ENCODE peak calls at places on chromosomes 5 and 9, in seven cellular contexts. R is SK-N-SH, V is stomach, P is endothelial cell of umbilical vein, A is H1, X is GM23338, T is breast epithelium. O is an unnamed sample.

GRCh38 chr5:10513501-10514442 is 50.1 kb upstream of the ANKRD33B start:
- DNase-seq in R (no peak), V (no peak), P (peak), A (peak), X (peak), T (no peak), O (no peak)

GRCh38 chr5:14054965-14055963 is 87.9 kb upstream of the TRIO start:
- DNase-seq in R (no peak), V (no peak), P (no peak), A (no peak), X (no peak), T (no peak), O (no peak)

GRCh38 chr5:157917909-157918809 is 59.2 kb upstream of the CLINT1 start:
- DNase-seq in R (peak), V (peak), P (peak), A (peak), X (peak), T (peak), O (no peak)

GRCh38 chr5:60076746-60077145 is 183.2 kb upstream of the PDE4D start:
- DNase-seq in R (no peak), V (no peak), P (no peak), A (no peak), X (no peak), T (no peak), O (no peak)

GRCh38 chr5:10927605-10928004 is 166.6 kb upstream of the DAP start:
- DNase-seq in R (no peak), V (no peak), P (no peak), A (no peak), X (no peak), T (no peak), O (no peak)

GRCh38 chr9:136521541-136521940 is 24.3 kb downstream of the NOTCH1 start:
- DNase-seq in R (no peak), V (peak), P (no peak), A (no peak), X (no peak), T (no peak), O (no peak)

GRCh38 chr9:94676446-94677148 is 37.3 kb upstream of the FBP1 start:
- DNase-seq in R (no peak), V (no peak), P (no peak), A (no peak), X (no peak), T (no peak), O (no peak)

GRCh38 chr5:35804201-35804653 is 52.5 kb upstream of the IL7R start:
- DNase-seq in R (no peak), V (no peak), P (no peak), A (no peak), X (no peak), T (no peak), O (no peak)

GRCh38 chr5:25414746-25415145 is 770.0 kb upstream of the CDH10 start:
- DNase-seq in R (no peak), V (no peak), P (no peak), A (no peak), X (no peak), T (no peak), O (no peak)

GRCh38 chr5:169126376-169127043 is 174.4 kb downstream of the SLIT3 start:
- DNase-seq in R (no peak), V (no peak), P (no peak), A (no peak), X (no peak), T (no peak), O (no peak)

GRCh38 chr5:67289763-67290521 is 93.3 kb upstream of the CD180 start:
- DNase-seq in R (no peak), V (no peak), P (no peak), A (no peak), X (no peak), T (peak), O (no peak)

GRCh38 chr5:132839426-132840301 is 9.2 kb upstream of the SHROOM1 start:
- DNase-seq in R (no peak), V (no peak), P (peak), A (no peak), X (no peak), T (no peak), O (no peak)

GRCh38 chr9:134293576-134294227 is 32.6 kb upstream of the RXRA start:
- DNase-seq in R (peak), V (no peak), P (peak), A (no peak), X (no peak), T (no peak), O (no peak)

GRCh38 chr5:126777257-126777973 is 479 bp downstream of the LMNB1 start:
- DNase-seq in R (peak), V (peak), P (peak), A (no peak), X (peak), T (peak), O (no peak)

DNA sequence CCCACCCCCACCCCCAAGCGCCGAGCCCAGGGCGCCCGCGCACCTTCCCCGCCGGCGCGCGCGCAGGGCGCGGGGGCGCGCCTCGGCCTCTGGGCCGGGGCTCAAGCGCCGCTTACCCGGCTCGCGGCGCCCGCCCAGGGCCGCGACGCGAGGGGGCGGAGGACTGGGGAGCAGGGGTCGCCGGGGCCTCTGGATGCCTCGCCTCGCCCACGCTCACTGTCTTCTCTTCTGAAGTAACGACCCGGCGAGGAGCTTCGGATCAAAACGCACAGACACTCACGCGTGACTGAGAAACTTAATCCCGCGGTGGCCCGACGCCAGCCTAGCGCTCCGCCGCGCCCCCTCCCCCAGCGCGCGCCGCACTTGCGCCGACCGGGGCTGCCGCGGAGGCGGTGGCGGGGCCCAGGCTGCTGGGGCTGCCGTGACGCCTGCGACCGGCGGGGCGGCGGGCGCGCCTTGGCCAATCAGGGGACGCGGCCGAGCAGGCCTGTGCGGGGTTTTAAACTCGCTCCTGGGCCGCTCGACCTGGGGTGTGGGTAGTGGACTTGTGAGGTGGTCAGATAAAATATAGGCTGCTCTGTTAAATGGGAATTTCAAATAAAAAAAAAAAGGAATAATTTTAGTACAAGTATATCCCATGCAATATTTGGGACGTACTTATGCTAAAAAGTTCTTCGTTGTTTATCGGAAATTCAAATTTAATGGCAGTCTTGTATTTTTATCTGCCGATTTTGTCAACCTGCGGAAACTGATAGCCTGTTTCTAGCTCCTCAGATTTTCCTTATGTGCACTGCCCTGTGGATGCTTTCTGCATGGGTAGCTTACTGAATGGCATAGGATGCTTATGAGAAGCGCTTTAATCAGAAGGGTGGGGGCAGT is at the start of gene MPDZ:
- DNase-seq in R (peak), V (peak), P (peak), A (peak), X (peak), T (peak), O (no peak)
- TF ChIP-seq POLR2AphosphoS5 in R (peak), V (no peak), P (peak), A (peak), X (peak), T (peak), O (no peak)

GRCh38 chr5:142102980-142103379 is 5.6 kb upstream of the NDFIP1 start:
- DNase-seq in R (no peak), V (peak), P (no peak), A (no peak), X (no peak), T (no peak), O (no peak)

GRCh38 chr5:142104491-142104890 is 4.1 kb upstream of the NDFIP1 start:
- DNase-seq in R (no peak), V (no peak), P (no peak), A (no peak), X (no peak), T (no peak), O (no peak)

GRCh38 chr5:142108432-142109355 is at the start of gene NDFIP1:
- DNase-seq in R (peak), V (peak), P (peak), A (peak), X (peak), T (peak), O (peak)

GRCh38 chr5:142107729-142108431 is 699 bp upstream of the NDFIP1 start:
- DNase-seq in R (no peak), V (no peak), P (no peak), A (no peak), X (no peak), T (no peak), O (no peak)

GRCh38 chr5:142106061-142106460 is 2.5 kb upstream of the NDFIP1 start:
- DNase-seq in R (no peak), V (no peak), P (no peak), A (no peak), X (no peak), T (no peak), O (no peak)
- TF ChIP-seq POLR2AphosphoS5 in R (no peak), V (no peak), P (no peak), A (no peak), X (no peak), T (no peak), O (no peak)

DNA sequence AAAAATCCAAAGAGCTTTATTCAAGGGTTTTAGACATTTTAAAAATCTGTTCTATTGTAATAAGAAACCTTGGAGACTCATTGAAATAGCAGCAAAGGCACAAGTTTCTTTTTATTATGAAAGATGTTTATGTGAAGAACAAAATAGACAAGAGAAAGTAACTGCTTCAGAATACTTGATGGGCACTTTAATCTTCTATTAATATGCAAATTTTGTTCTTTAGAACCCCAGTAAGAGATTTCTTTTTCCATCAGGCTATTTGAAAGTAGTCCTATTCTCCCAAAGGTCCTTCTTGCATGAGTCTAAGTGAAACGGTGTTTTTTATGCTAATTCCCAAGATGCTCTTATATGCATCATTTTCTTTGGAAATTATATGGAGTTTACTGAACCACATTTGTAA is 602.0 kb downstream of the EFNA5 start:
- DNase-seq in R (no peak), V (no peak), P (no peak), A (no peak), X (peak), T (no peak), O (no peak)
- TF ChIP-seq POLR2AphosphoS5 in R (no peak), V (no peak), P (no peak), A (no peak), X (no peak), T (no peak), O (no peak)

DNA sequence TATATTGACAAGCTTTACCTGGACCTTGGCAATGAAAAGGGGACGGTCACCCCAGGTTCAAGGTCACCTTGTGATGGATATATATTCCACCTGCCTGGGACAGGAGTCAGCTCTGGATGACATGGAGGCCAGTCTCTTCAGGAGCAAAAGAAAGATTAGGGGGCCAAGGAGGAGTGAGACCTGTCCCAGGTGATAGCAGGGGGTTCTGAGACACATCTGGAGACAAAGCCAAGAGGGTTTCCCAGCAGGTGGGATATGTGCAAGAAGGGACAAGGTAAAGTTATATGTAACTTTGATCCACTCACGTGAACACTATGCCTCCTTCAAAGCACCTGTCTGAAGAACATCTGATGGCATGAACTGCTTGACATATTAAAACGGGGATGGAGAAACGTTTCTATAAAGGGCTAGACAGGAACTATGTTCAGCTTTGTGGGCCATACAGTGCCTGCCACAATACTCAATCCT is 62.8 kb upstream of the ZNF622 start:
- DNase-seq in R (no peak), V (no peak), P (no peak), A (no peak), X (no peak), T (no peak), O (no peak)
- TF ChIP-seq POLR2AphosphoS5 in R (no peak), V (no peak), P (no peak), A (peak), X (no peak), T (no peak), O (no peak)

GRCh38 chr9:81389569-81389993 is 299.8 kb downstream of the TLE1 start:
- DNase-seq in R (no peak), V (no peak), P (peak), A (no peak), X (no peak), T (peak), O (no peak)
- TF ChIP-seq POLR2AphosphoS5 in R (peak), V (no peak), P (peak), A (no peak), X (no peak), T (peak), O (no peak)